ENCODE peak calls at places on chromosomes 7 and 10, in nine cellular contexts. P is tibial artery, V is right atrium auricular region, J is heart left ventricle, M is upper lobe of right lung, G is lower lobe of right lung, F is lung, L is uterus, N is suprapubic skin. Y is an unnamed sample. For H3K9me3, the result is how much of the 10 kb centered on the place peaks cover.

GRCh38 chr10:11162828-11163599 is 145.3 kb downstream of the CELF2 start:
- DNase-seq in L (no peak), G (peak), M (peak), P (peak), N (no peak), F (peak), V (peak), J (peak), Y (peak)

GRCh38 chr7:128167316-128167691 is 73.8 kb upstream of the LEP start:
- DNase-seq in V (no peak), J (peak), G (no peak), P (peak), N (no peak), L (peak), M (no peak), F (no peak), Y (no peak)

GRCh38 chr10:131975003-131975402 is 6.7 kb downstream of the BNIP3 start:
- DNase-seq in P (peak), F (no peak), M (no peak), G (no peak), V (no peak), J (no peak), N (no peak), L (no peak), Y (no peak)

GRCh38 chr7:49174396-49174795 is 250.0 kb downstream of the CDC14C start:
- DNase-seq in V (no peak), N (no peak), G (no peak), L (no peak), F (no peak), M (no peak), J (no peak), P (no peak), Y (no peak)

GRCh38 chr10:29634764-29635625 is at the start of gene SVIL:
- DNase-seq in F (peak), M (peak), L (peak), N (peak), J (peak), V (peak), G (peak), P (peak), Y (peak)

GRCh38 chr7:90520484-90520883 is 51.0 kb downstream of the PTTG1IP2 start:
- DNase-seq in L (no peak), V (no peak), P (no peak), J (no peak), G (no peak), N (no peak), M (no peak), F (no peak), Y (no peak)

GRCh38 chr7:84111842-84112241 is 82.7 kb downstream of the SEMA3A start:
- DNase-seq in G (no peak), F (no peak), L (no peak), M (no peak), V (no peak), P (no peak), N (no peak), J (no peak), Y (no peak)

GRCh38 chr10:4271193-4271592 is 486.2 kb upstream of the KLF6 start:
- DNase-seq in P (no peak), M (no peak), G (no peak), V (no peak), F (no peak), L (no peak), J (no peak), N (no peak), Y (no peak)

GRCh38 chr7:100689230-100690135 is 4.6 kb downstream of the GIGYF1 start:
- DNase-seq in L (no peak), F (no peak), J (no peak), V (no peak), P (no peak), G (no peak), N (no peak), M (peak), Y (no peak)

GRCh38 chr7:99201027-99201426 is 6.9 kb downstream of the KPNA7 start:
- DNase-seq in V (no peak), N (no peak), J (no peak), L (no peak), G (no peak), F (no peak), P (no peak), M (no peak), Y (no peak)

GRCh38 chr7:158985583-158985982 is 129.2 kb downstream of the DYNC2I1 start:
- DNase-seq in V (no peak), N (no peak), L (no peak), G (no peak), P (no peak), F (no peak), M (no peak), J (no peak), Y (no peak)
- H3K9me3 ChIP-seq in V (under half), N (under half), L (under half), G (under half), P (under half), F (under half), M (under half), J (under half), Y (under half)

GRCh38 chr10:55668326-55668922 is 692.6 kb downstream of the ZWINT start:
- DNase-seq in P (no peak), L (no peak), V (no peak), F (no peak), J (no peak), N (no peak), M (no peak), G (no peak), Y (no peak)
- H3K9me3 ChIP-seq in P (under half), L (under half), V (under half), F (under half), J (under half), N (under half), M (under half), G (under half), Y (under half)

GRCh38 chr10:122294511-122295422 is 23.7 kb downstream of the BTBD16 start:
- DNase-seq in V (peak), F (no peak), J (no peak), L (no peak), M (no peak), G (no peak), P (no peak), N (no peak), Y (no peak)
- H3K9me3 ChIP-seq in V (under half), F (under half), J (under half), L (under half), M (under half), G (under half), P (under half), N (under half), Y (under half)

GRCh38 chr7:77760809-77761453 is 37.3 kb downstream of the TMEM60 start:
- DNase-seq in N (no peak), G (no peak), M (no peak), P (no peak), J (no peak), V (no peak), L (no peak), F (no peak), Y (no peak)
- H3K9me3 ChIP-seq in N (under half), G (under half), M (under half), P (under half), J (under half), V (under half), L (under half), F (under half), Y (under half)

DNA sequence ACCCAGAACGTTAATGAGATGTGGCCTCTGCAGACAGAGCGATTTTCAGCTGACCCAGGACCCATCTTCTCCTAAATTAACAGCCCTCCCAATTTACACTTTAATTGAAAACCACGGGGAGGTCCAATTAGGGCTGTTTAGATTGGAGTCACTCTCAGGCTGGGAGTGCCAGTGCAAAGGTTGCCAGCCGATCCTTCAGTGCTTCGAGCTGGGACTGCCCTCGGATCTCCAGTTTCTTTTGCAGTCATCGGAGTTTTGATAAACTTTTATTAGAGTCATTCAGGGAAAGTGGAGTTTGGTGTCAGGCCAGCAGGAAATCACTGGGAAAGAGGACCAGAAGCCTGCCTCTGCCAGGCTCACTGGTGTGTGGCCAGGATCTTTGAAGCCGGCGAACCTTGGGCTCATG is 108.0 kb downstream of the DOCK1 start:
- DNase-seq in P (no peak), F (no peak), V (no peak), J (no peak), G (no peak), N (no peak), L (no peak), M (no peak), Y (no peak)
- H3K9me3 ChIP-seq in P (under half), F (under half), V (under half), J (under half), G (under half), N (under half), L (under half), M (under half), Y (under half)